ENCODE peak calls at places on chromosomes 11 and 22, in four cellular contexts. W, I, A and V are unnamed samples.

GRCh38 chr11:125428486-125429173 is 67.4 kb downstream of the FEZ1 start:
- DNase-seq in W (no peak), I (no peak), A (no peak), V (no peak)

GRCh38 chr11:10604340-10604748 is 35.9 kb upstream of the LYVE1 start:
- DNase-seq in W (no peak), I (peak), A (no peak), V (peak)

GRCh38 chr11:10487002-10487647 is 32.1 kb downstream of the AMPD3 start:
- DNase-seq in W (no peak), I (no peak), A (peak), V (peak)

GRCh38 chr11:11731311-11732083 is 109.7 kb upstream of the GALNT18 start:
- DNase-seq in W (no peak), I (no peak), A (no peak), V (peak)

GRCh38 chr22:44026630-44027511 is 2.8 kb downstream of the PARVB start:
- DNase-seq in W (peak), I (peak), A (peak), V (peak)

GRCh38 chr11:22465620-22466019 is 127.4 kb downstream of the SLC17A6 start:
- DNase-seq in W (no peak), I (no peak), A (no peak), V (no peak)

GRCh38 chr11:71198823-71199165 is 53.6 kb downstream of the SHANK2 start:
- DNase-seq in W (no peak), I (no peak), A (no peak), V (no peak)

GRCh38 chr11:102390667-102391449 is 43.8 kb downstream of the BIRC2 start:
- DNase-seq in W (peak), I (peak), A (peak), V (peak)

GRCh38 chr22:41482319-41482935 is 13.5 kb downstream of the ACO2 start:
- DNase-seq in W (no peak), I (no peak), A (peak), V (no peak)

GRCh38 chr22:40035351-40035750 is 40.6 kb downstream of the FAM83F start:
- DNase-seq in W (no peak), I (no peak), A (no peak), V (no peak)

GRCh38 chr22:45200230-45200629 is 36.5 kb downstream of the NUP50 start:
- DNase-seq in W (no peak), I (no peak), A (peak), V (no peak)
- TF ChIP-seq CTCF in W (no peak), I (no peak), A (no peak), V (no peak)

GRCh38 chr22:28978863-28979799 is 82.5 kb downstream of the C22orf31 start:
- DNase-seq in W (no peak), I (no peak), A (no peak), V (no peak)

GRCh38 chr22:28977050-28977449 is 84.6 kb downstream of the C22orf31 start:
- DNase-seq in W (no peak), I (no peak), A (no peak), V (no peak)

GRCh38 chr22:28976588-28976987 is 85.0 kb downstream of the C22orf31 start:
- DNase-seq in W (no peak), I (no peak), A (no peak), V (no peak)

GRCh38 chr22:28978158-28978557 is 83.5 kb downstream of the C22orf31 start:
- DNase-seq in W (no peak), I (no peak), A (no peak), V (peak)

GRCh38 chr22:28977481-28977971 is 84.1 kb downstream of the C22orf31 start:
- DNase-seq in W (no peak), I (no peak), A (no peak), V (no peak)
- TF ChIP-seq CTCF in W (no peak), I (no peak), A (no peak), V (no peak)

DNA sequence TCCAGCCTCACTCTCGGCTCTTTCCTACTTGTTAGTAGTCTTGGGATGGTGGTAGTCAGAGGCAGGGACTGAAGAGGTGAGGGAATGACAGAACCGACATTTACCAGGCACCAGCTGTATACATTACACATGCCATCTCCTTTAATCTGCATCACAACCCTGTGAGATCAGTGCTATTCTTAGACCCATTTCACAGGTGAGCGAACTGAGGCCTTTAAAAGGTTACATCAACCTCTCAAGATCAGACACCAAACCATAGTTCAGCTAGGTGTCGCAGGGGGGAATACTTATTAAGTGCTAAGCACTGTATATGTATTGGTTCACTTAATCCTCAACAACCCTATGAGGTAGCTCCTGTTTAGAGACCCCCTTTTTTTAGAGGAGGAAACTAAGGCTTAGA is 5.6 kb downstream of the PLA2G3 start:
- DNase-seq in W (no peak), I (no peak), A (no peak), V (no peak)
- TF ChIP-seq CTCF in W (no peak), I (no peak), A (no peak), V (no peak)

GRCh38 chr11:13183094-13183825 is 94.3 kb upstream of the BMAL1 start:
- DNase-seq in W (no peak), I (no peak), A (peak), V (no peak)
- TF ChIP-seq CTCF in W (peak), I (peak), A (peak), V (peak)

DNA sequence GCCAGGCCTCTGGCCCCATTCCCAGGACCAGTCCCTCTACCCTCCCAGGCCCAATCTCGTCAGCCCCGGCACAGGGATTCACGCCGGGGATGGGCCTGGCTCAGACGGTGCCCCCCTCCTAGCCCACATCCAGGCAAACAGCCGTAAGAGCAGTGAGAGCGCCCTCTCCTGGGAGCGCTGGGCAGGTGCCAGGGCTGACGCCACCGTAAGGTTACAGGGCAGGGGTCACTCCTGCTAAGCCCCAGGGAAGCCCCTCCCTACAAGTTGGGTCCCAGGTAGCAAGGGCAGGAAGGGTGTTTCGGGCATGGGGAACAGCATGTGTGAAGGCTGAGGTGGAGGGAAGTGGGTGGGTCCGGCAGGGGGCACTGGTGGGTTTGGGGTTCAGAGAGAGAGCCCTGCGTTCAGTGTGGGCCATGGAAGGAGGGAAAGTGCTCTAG is 19.2 kb upstream of the PPARA start:
- DNase-seq in W (no peak), I (no peak), A (no peak), V (no peak)
- TF ChIP-seq CTCF in W (peak), I (no peak), A (no peak), V (no peak)

DNA sequence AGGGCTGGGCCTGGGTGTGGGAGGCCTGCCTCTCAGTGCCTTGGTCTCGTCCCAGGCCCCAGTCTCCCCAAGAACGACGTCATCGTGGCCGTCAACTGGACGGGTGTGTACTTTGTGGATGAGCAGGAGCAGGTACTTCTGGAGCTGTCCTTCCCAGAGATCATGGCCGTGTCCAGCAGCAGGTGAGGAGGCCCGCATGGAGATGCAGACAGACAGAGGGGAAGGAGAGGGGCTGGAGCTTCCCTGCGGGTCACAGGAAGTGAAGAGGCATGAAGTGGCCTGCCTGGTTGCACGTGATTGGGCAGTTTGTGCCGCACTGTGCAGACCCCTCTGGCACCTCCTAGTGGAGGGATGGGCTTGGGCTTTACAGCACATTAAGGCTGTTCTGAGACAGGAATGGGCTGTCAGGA is 70.4 kb downstream of the MYO7A start:
- DNase-seq in W (no peak), I (no peak), A (no peak), V (no peak)
- TF ChIP-seq CTCF in W (no peak), I (no peak), A (no peak), V (no peak)

GRCh38 chr11:77113382-77114088 is 10.9 kb downstream of the OMP start:
- DNase-seq in W (no peak), I (no peak), A (peak), V (peak)
- TF ChIP-seq CTCF in W (peak), I (peak), A (peak), V (peak)

DNA sequence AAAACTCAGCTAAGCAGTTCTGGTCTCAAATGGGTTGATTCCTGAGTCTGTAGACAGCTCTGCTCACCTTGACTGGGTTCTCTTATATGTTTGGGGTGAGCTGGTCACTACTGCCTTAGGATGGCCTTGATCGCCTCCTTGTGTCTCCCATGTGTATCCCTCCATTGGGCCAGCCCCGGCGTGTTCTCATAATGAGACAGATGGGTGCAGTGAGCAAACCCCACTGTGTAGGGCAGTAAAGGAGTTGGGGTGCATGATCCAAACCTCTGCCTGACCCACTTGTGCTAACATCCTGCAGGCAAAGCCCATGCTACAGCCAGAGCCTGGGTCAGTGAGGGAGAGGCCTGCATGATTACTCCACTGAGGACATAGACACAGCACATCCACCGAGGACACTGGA is 657.6 kb downstream of the BRD1 start:
- DNase-seq in W (no peak), I (no peak), A (no peak), V (no peak)
- TF ChIP-seq CTCF in W (no peak), I (no peak), A (no peak), V (no peak)

GRCh38 chr11:61892085-61892370 is 683 bp upstream of the FADS3 start:
- DNase-seq in W (no peak), I (no peak), A (no peak), V (no peak)
- TF ChIP-seq CTCF in W (no peak), I (no peak), A (no peak), V (no peak)

GRCh38 chr11:130145975-130146776 is 13.4 kb upstream of the ST14 start:
- DNase-seq in W (no peak), I (no peak), A (no peak), V (peak)
- TF ChIP-seq CTCF in W (peak), I (peak), A (no peak), V (no peak)